ENCODE peak calls at places on chromosomes 12 and 14, in five cellular contexts. One of them, this sample, is unnamed.

GRCh38 chr12:41509655-41510054 is 321.5 kb downstream of the PDZRN4 start:
- DNase-seq in AG04450: no peak
- DNase-seq in pancreas: no peak
- DNase-seq in foreskin melanocyte: no peak
- DNase-seq in ELR: no peak
- DNase-seq in this sample: no peak

GRCh38 chr12:75585309-75585708 is 73.9 kb upstream of the KRR1 start:
- DNase-seq in AG04450: peak
- DNase-seq in pancreas: no peak
- DNase-seq in foreskin melanocyte: peak
- DNase-seq in ELR: peak
- DNase-seq in this sample: no peak

GRCh38 chr12:102992297-102992696 is 34.8 kb downstream of the ASCL1 start:
- DNase-seq in AG04450: no peak
- DNase-seq in pancreas: no peak
- DNase-seq in foreskin melanocyte: no peak
- DNase-seq in ELR: no peak
- DNase-seq in this sample: no peak

GRCh38 chr12:90024261-90024660 is 315.6 kb upstream of the ATP2B1 start:
- DNase-seq in AG04450: peak
- DNase-seq in pancreas: no peak
- DNase-seq in foreskin melanocyte: no peak
- DNase-seq in ELR: peak
- DNase-seq in this sample: no peak

GRCh38 chr14:67517083-67517482 is 16.0 kb upstream of the PLEKHH1 start:
- DNase-seq in AG04450: no peak
- DNase-seq in pancreas: peak
- DNase-seq in foreskin melanocyte: no peak
- DNase-seq in ELR: peak
- DNase-seq in this sample: peak

GRCh38 chr12:14065094-14065493 is 83.7 kb upstream of the GRIN2B start:
- DNase-seq in AG04450: no peak
- DNase-seq in pancreas: no peak
- DNase-seq in foreskin melanocyte: no peak
- DNase-seq in ELR: no peak
- DNase-seq in this sample: no peak

GRCh38 chr14:71322660-71323250 is 415.5 kb downstream of the PCNX1 start:
- DNase-seq in AG04450: no peak
- DNase-seq in pancreas: no peak
- DNase-seq in foreskin melanocyte: peak
- DNase-seq in ELR: peak
- DNase-seq in this sample: no peak

GRCh38 chr14:104931323-104931770 is 6.7 kb downstream of the PLD4 start:
- DNase-seq in AG04450: no peak
- DNase-seq in pancreas: no peak
- DNase-seq in foreskin melanocyte: no peak
- DNase-seq in ELR: no peak
- DNase-seq in this sample: no peak

GRCh38 chr12:83893101-83893500 is 1019.5 kb downstream of the SLC6A15 start:
- DNase-seq in AG04450: no peak
- DNase-seq in pancreas: no peak
- DNase-seq in foreskin melanocyte: no peak
- DNase-seq in ELR: no peak
- DNase-seq in this sample: no peak

GRCh38 chr14:92503756-92504491 is 9.7 kb upstream of the RIN3 start:
- DNase-seq in AG04450: no peak
- DNase-seq in pancreas: no peak
- DNase-seq in foreskin melanocyte: no peak
- DNase-seq in ELR: peak
- DNase-seq in this sample: no peak